ENCODE peak calls at places on chromosomes 7 and 10, in eight cellular contexts. Y, U, I, O, F, V, R and D are unnamed samples.

GRCh38 chr7:77665161-77665560 is 31.1 kb upstream of the RSBN1L start:
- DNase-seq in O (no peak), I (no peak), U (no peak), Y (no peak), R (no peak), V (no peak), F (no peak), D (no peak)

GRCh38 chr7:47669178-47669878 is 87.4 kb upstream of the TNS3 start:
- DNase-seq in U (peak), F (no peak), R (peak), Y (peak), O (peak), V (peak), I (no peak), D (peak)

GRCh38 chr7:106190589-106191330 is 78.6 kb upstream of the SYPL1 start:
- DNase-seq in I (no peak), R (no peak), V (peak), Y (no peak), F (no peak), O (no peak), U (no peak), D (no peak)

GRCh38 chr10:100878291-100878910 is 34.4 kb upstream of the SLF2 start:
- DNase-seq in F (peak), O (peak), Y (no peak), R (peak), I (peak), V (peak), U (peak), D (no peak)

GRCh38 chr10:132306951-132307751 is 599 bp downstream of the STK32C start:
- DNase-seq in V (no peak), I (no peak), Y (peak), O (peak), F (peak), U (peak), R (no peak), D (peak)

GRCh38 chr10:93245772-93246171 is 172.1 kb downstream of the CYP26A1 start:
- DNase-seq in F (no peak), O (no peak), R (no peak), U (peak), I (no peak), V (no peak), Y (no peak), D (no peak)

GRCh38 chr7:143003393-143004051 is 23.4 kb downstream of the OR9A2 start:
- DNase-seq in V (peak), I (no peak), F (peak), Y (no peak), R (no peak), O (peak), U (peak), D (no peak)

GRCh38 chr10:87750001-87750651 is 67.9 kb downstream of the ATAD1 start:
- DNase-seq in U (peak), O (peak), R (no peak), I (no peak), F (no peak), V (no peak), Y (no peak), D (no peak)

GRCh38 chr10:62046522-62047239 is 145.2 kb downstream of the ARID5B start:
- DNase-seq in V (no peak), I (no peak), O (peak), Y (no peak), F (peak), R (no peak), U (peak), D (no peak)

GRCh38 chr7:112079671-112080070 is 126.5 kb downstream of the DOCK4 start:
- DNase-seq in O (peak), V (no peak), U (peak), I (no peak), R (no peak), F (no peak), Y (no peak), D (no peak)

GRCh38 chr7:104943502-104944343 is 70.3 kb upstream of the KMT2E start:
- DNase-seq in U (no peak), F (peak), Y (peak), V (peak), R (no peak), O (peak), I (peak), D (peak)

GRCh38 chr10:68247931-68248330 is 16.0 kb upstream of the ATOH7 start:
- DNase-seq in F (no peak), R (no peak), I (no peak), O (no peak), Y (no peak), V (no peak), U (no peak), D (no peak)

GRCh38 chr10:17196045-17196444 is 5.4 kb downstream of the TRDMT1 start:
- DNase-seq in F (no peak), Y (no peak), O (no peak), I (no peak), U (no peak), V (no peak), R (no peak), D (no peak)

GRCh38 chr7:832292-832967 is at the start of gene SUN1:
- DNase-seq in Y (no peak), R (no peak), U (peak), I (peak), O (peak), F (peak), V (peak), D (no peak)

GRCh38 chr7:99827040-99827778 is 604 bp upstream of the CYP3A43 start:
- DNase-seq in O (no peak), U (no peak), F (no peak), R (no peak), Y (no peak), I (no peak), V (no peak), D (no peak)

GRCh38 chr10:121459765-121460453 is 138.3 kb downstream of the FGFR2 start:
- DNase-seq in F (no peak), I (no peak), R (no peak), U (no peak), O (no peak), V (no peak), Y (no peak), D (no peak)

GRCh38 chr7:601573-602340 is 82.1 kb upstream of the PDGFA start:
- DNase-seq in I (peak), Y (peak), O (peak), U (no peak), R (no peak), F (peak), V (no peak), D (peak)

GRCh38 chr10:91144961-91145360 is 75.5 kb upstream of the PCGF5 start:
- DNase-seq in I (no peak), R (no peak), Y (no peak), F (no peak), O (peak), U (peak), V (no peak), D (no peak)

GRCh38 chr7:24755541-24756416 is 1.5 kb downstream of the GSDME start:
- DNase-seq in O (peak), V (peak), I (peak), U (peak), F (no peak), Y (no peak), R (no peak), D (peak)

GRCh38 chr10:14556285-14556956 is 218.3 kb downstream of the FAM107B start:
- DNase-seq in R (no peak), Y (no peak), I (no peak), U (peak), F (peak), O (no peak), V (no peak), D (no peak)

GRCh38 chr10:96511044-96511945 is 2.4 kb downstream of the TLL2 start:
- DNase-seq in I (no peak), V (no peak), U (peak), Y (no peak), O (peak), F (no peak), R (no peak), D (no peak)

GRCh38 chr10:96053985-96054384 is 10.6 kb downstream of the CCNJ start:
- DNase-seq in U (no peak), O (no peak), R (no peak), F (no peak), V (peak), Y (no peak), I (no peak), D (no peak)

GRCh38 chr10:51074238-51075028 is at the start of gene PRKG1:
- DNase-seq in I (no peak), F (no peak), Y (peak), O (peak), U (peak), R (peak), V (peak), D (no peak)

GRCh38 chr7:133676805-133677370 is 424.0 kb downstream of the EXOC4 start:
- DNase-seq in O (peak), I (no peak), Y (no peak), R (no peak), F (no peak), V (no peak), U (no peak), D (no peak)

GRCh38 chr10:110214380-110214826 is 7.0 kb downstream of the MXI1 start:
- DNase-seq in O (no peak), V (no peak), F (peak), R (no peak), U (peak), Y (no peak), I (no peak), D (no peak)

GRCh38 chr7:28503396-28503795 is 91.1 kb downstream of the CREB5 start:
- DNase-seq in I (no peak), V (no peak), O (no peak), F (no peak), Y (no peak), R (no peak), U (no peak), D (no peak)

GRCh38 chr7:76066716-76067503 is 19.0 kb downstream of the MDH2 start:
- DNase-seq in F (no peak), O (no peak), R (no peak), Y (no peak), U (no peak), V (no peak), I (no peak), D (no peak)

GRCh38 chr7:117019287-117019686 is 66.0 kb downstream of the ST7 start:
- DNase-seq in O (no peak), Y (no peak), R (no peak), U (no peak), I (no peak), F (no peak), V (no peak), D (no peak)

GRCh38 chr10:74079914-74080590 is 70.6 kb downstream of the AP3M1 start:
- DNase-seq in R (no peak), F (no peak), O (peak), I (no peak), Y (no peak), V (no peak), U (peak), D (no peak)

GRCh38 chr10:133565441-133566294 is at the start of gene SYCE1:
- DNase-seq in V (no peak), I (no peak), F (peak), R (no peak), O (no peak), U (no peak), Y (no peak), D (no peak)